ENCODE peak calls at places on chromosomes 5 and 9, in four cellular contexts. G is endodermal cell, E is Peyer's patch, J is neuronal stem cell. H is an unnamed sample. For H3K9me3, the result is how much of the 10 kb centered on the place peaks cover.

GRCh38 chr5:177455036-177455660 is 8.5 kb downstream of the PRR7 start:
- DNase-seq in G (peak), E (peak), J (peak), H (no peak)

GRCh38 chr9:113577525-113578261 is 114.2 kb downstream of the RGS3 start:
- DNase-seq in G (no peak), E (no peak), J (no peak), H (no peak)

GRCh38 chr5:54217826-54218503 is 92.4 kb downstream of the ARL15 start:
- DNase-seq in G (peak), E (no peak), J (peak), H (peak)

GRCh38 chr5:139299477-139299876 is 5.9 kb downstream of the MATR3 start:
- DNase-seq in G (peak), E (no peak), J (no peak), H (no peak)

GRCh38 chr9:114213566-114213965 is 58.2 kb downstream of the COL27A1 start:
- DNase-seq in G (no peak), E (no peak), J (no peak), H (no peak)

GRCh38 chr9:133331641-133332380 is 4.2 kb downstream of the SURF6 start:
- DNase-seq in G (no peak), E (no peak), J (no peak), H (no peak)

GRCh38 chr9:70519912-70520724 is 105.7 kb upstream of the KLF9 start:
- DNase-seq in G (no peak), E (no peak), J (no peak), H (no peak)

GRCh38 chr5:68352166-68352565 is 136.6 kb downstream of the PIK3R1 start:
- DNase-seq in G (no peak), E (no peak), J (no peak), H (no peak)

GRCh38 chr5:157269165-157269671 is 3.3 kb downstream of the CYFIP2 start:
- DNase-seq in G (peak), E (peak), J (no peak), H (no peak)

GRCh38 chr5:131814990-131815389 is 18.2 kb upstream of the FNIP1 start:
- DNase-seq in G (no peak), E (no peak), J (no peak), H (peak)

GRCh38 chr5:141783599-141784296 is 94.5 kb downstream of the PCDH1 start:
- DNase-seq in G (peak), E (no peak), J (no peak), H (no peak)

GRCh38 chr5:173513521-173513991 is 102.9 kb downstream of the BOD1 start:
- DNase-seq in G (no peak), E (no peak), J (no peak), H (no peak)

GRCh38 chr9:130140701-130141100 is 31.5 kb upstream of the NCS1 start:
- DNase-seq in G (no peak), E (no peak), J (no peak), H (no peak)

GRCh38 chr5:2727620-2728019 is 23.9 kb downstream of the IRX2 start:
- DNase-seq in G (peak), E (no peak), J (no peak), H (no peak)

GRCh38 chr9:2427016-2427891 is 194.3 kb upstream of the VLDLR start:
- DNase-seq in G (no peak), E (no peak), J (no peak), H (no peak)

GRCh38 chr5:91223886-91224285 is 159.2 kb downstream of the ARRDC3 start:
- DNase-seq in G (no peak), E (no peak), J (no peak), H (no peak)

GRCh38 chr5:145463634-145464033 is 371.5 kb downstream of the PRELID2 start:
- DNase-seq in G (no peak), E (no peak), J (no peak), H (no peak)

GRCh38 chr5:82164957-82165698 is 113.0 kb downstream of the RPS23 start:
- DNase-seq in G (peak), E (no peak), J (no peak), H (no peak)

GRCh38 chr9:131116281-131117101 is 8.9 kb upstream of the NUP214 start:
- DNase-seq in G (no peak), E (no peak), J (no peak), H (no peak)

GRCh38 chr5:76737846-76738245 is 21.9 kb downstream of the F2R start:
- DNase-seq in G (no peak), E (no peak), J (no peak), H (no peak)

GRCh38 chr9:4048441-4048840 is 251.4 kb downstream of the GLIS3 start:
- DNase-seq in G (no peak), E (no peak), J (no peak), H (peak)

GRCh38 chr9:33388110-33388994 is 14.0 kb downstream of the AQP7 start:
- DNase-seq in G (peak), E (no peak), J (no peak), H (no peak)

GRCh38 chr5:26439121-26439520 is 599.3 kb downstream of the CDH9 start:
- DNase-seq in G (no peak), E (no peak), J (no peak), H (no peak)

GRCh38 chr5:53133020-53133419 is 23.5 kb upstream of the MOCS2 start:
- DNase-seq in G (no peak), E (no peak), J (no peak), H (no peak)

GRCh38 chr5:2740051-2740848 is 11.2 kb downstream of the IRX2 start:
- DNase-seq in G (peak), E (no peak), J (no peak), H (no peak)

GRCh38 chr5:16809816-16810502 is 126.1 kb downstream of the MYO10 start:
- DNase-seq in G (no peak), E (no peak), J (no peak), H (peak)

GRCh38 chr5:89213584-89213983 is 330.6 kb upstream of the MEF2C start:
- DNase-seq in G (no peak), E (no peak), J (no peak), H (peak)

GRCh38 chr5:156628421-156628820 is 221.7 kb upstream of the PPP1R2B start:
- DNase-seq in G (no peak), E (no peak), J (no peak), H (no peak)

GRCh38 chr5:59275537-59276276 is 617.8 kb downstream of the PDE4D start:
- DNase-seq in G (peak), E (no peak), J (peak), H (no peak)

GRCh38 chr9:91761362-91761761 is 188.7 kb downstream of the ROR2 start:
- DNase-seq in G (peak), E (no peak), J (no peak), H (no peak)

GRCh38 chr5:93787598-93787997 is 46.2 kb upstream of the POU5F2 start:
- DNase-seq in G (no peak), E (no peak), J (no peak), H (no peak)

GRCh38 chr5:93789173-93790070 is 48.0 kb upstream of the POU5F2 start:
- DNase-seq in G (no peak), E (no peak), J (no peak), H (peak)

GRCh38 chr5:93782978-93783377 is 41.6 kb upstream of the POU5F2 start:
- DNase-seq in G (no peak), E (no peak), J (no peak), H (no peak)

GRCh38 chr5:93790401-93790800 is 49.0 kb upstream of the POU5F2 start:
- DNase-seq in G (no peak), E (no peak), J (no peak), H (no peak)

DNA sequence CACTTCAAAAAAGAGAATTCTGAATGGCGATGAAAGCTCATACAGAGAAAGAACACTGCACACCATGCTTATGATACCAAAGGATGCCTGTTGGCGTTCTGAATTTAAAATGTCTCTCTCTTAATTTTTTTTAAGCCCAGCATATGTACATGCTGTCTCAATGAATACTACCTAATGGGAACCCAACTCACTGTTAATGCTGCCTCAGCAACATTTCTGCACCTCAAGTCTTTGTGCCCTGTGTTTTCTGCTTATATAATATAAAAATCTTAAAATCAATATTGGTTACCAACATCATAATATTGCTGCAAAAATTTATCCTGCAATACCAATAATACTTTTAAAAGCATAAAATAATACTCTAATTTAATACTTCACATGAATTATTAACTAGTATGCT is 44.1 kb upstream of the POU5F2 start:
- DNase-seq in G (no peak), E (no peak), J (no peak), H (no peak)
- H3K4me3 ChIP-seq in G (no peak), E (no peak), J (no peak), H (no peak)

GRCh38 chr5:23457780-23458179 is 49.6 kb upstream of the PRDM9 start:
- DNase-seq in G (no peak), E (no peak), J (no peak), H (no peak)
- H3K9me3 ChIP-seq in G (under half), E (under half), J (under half), H (under half)

DNA sequence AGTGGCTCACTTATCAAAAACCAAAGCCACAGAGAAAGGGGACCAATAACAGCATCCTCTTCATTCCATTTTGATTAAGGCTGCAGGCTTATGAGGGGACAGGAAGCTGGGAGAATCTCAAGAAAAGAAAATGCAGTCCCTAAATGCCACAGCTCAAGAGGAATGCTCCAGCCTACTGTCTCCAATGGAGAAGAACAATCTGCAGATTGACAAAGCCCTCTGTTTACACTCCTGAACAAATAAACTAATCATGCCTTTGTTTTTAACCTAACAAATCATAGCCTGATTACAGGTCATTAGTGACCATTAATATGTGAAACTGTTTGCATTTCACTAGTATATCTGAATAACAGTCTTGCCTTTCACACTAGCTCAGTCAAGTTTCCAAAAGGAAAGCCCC is 26.5 kb downstream of the PPP2R2B start:
- DNase-seq in G (no peak), E (no peak), J (no peak), H (no peak)
- H3K27ac ChIP-seq in G (no peak), E (no peak), J (peak), H (no peak)

GRCh38 chr5:180648658-180649296 is 623 bp downstream of the FLT4 start:
- DNase-seq in G (peak), E (no peak), J (peak), H (no peak)
- H3K4me3 ChIP-seq in G (peak), E (peak), J (peak), H (no peak)

GRCh38 chr5:151038801-151039238 is 18.4 kb downstream of the GPX3 start:
- DNase-seq in G (no peak), E (no peak), J (no peak), H (no peak)
- H3K9me3 ChIP-seq in G (under half), E (under half), J (under half), H (under half)

DNA sequence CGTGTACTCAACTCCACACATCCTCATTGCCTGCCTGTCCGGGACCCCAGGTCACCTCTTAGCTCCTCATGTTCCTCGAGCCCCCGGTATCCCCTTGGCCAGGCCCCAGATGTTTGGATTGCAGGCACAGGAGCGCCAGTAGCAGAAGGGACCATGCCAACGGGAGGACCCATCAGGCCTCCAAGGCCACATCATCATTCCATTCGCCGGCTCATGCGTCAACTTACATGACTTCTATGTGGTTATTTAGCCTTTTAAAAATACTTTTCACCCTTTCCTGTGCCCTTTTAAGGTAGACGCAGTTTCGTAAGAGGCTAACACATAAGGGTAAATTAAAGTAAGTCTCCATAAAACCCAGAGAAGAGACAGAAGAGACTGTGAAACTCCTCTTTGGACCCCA is 237.5 kb upstream of the DAPK1 start:
- DNase-seq in G (no peak), E (no peak), J (no peak), H (no peak)
- H3K27ac ChIP-seq in G (no peak), E (no peak), J (no peak), H (no peak)

GRCh38 chr5:58073246-58073645 is 386.6 kb downstream of the PLK2 start:
- DNase-seq in G (no peak), E (no peak), J (no peak), H (no peak)

GRCh38 chr5:58074222-58074621 is 385.7 kb downstream of the PLK2 start:
- DNase-seq in G (no peak), E (no peak), J (no peak), H (no peak)

GRCh38 chr5:58071566-58071965 is 388.3 kb downstream of the PLK2 start:
- DNase-seq in G (peak), E (no peak), J (peak), H (no peak)

GRCh38 chr5:58074717-58075116 is 385.2 kb downstream of the PLK2 start:
- DNase-seq in G (no peak), E (no peak), J (no peak), H (no peak)

DNA sequence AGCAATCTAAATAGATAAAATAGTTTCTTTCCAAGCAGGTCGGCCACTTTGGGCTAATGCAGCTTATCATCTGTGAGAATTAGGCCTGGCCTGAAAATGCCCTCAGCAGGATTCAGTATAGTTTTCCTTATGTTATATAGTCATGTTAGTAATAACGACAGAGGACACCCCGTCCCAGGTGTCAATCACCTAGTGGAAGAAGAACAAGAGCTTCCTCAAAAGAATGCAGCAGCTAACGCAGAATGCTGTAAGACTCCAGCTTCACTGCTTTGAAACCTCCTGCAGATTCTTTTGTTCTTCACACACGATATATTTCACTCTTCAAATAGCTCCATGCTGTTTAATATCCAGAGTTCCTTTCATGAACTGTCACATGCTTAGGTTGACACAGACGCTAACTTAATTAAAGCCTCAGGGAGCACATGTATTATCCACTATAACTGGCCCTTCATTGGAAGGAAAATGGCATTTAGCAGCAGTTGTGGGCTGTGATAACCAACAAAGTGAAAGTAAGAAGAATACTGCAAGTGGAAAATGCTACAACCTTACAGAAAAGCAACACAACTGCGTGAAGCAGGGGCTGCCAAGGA is 387.6 kb downstream of the PLK2 start:
- DNase-seq in G (peak), E (no peak), J (peak), H (no peak)
- H3K4me3 ChIP-seq in G (peak), E (no peak), J (no peak), H (no peak)

GRCh38 chr9:111548623-111549022 is 23.6 kb downstream of the ZNF483 start:
- DNase-seq in G (no peak), E (no peak), J (no peak), H (no peak)

DNA sequence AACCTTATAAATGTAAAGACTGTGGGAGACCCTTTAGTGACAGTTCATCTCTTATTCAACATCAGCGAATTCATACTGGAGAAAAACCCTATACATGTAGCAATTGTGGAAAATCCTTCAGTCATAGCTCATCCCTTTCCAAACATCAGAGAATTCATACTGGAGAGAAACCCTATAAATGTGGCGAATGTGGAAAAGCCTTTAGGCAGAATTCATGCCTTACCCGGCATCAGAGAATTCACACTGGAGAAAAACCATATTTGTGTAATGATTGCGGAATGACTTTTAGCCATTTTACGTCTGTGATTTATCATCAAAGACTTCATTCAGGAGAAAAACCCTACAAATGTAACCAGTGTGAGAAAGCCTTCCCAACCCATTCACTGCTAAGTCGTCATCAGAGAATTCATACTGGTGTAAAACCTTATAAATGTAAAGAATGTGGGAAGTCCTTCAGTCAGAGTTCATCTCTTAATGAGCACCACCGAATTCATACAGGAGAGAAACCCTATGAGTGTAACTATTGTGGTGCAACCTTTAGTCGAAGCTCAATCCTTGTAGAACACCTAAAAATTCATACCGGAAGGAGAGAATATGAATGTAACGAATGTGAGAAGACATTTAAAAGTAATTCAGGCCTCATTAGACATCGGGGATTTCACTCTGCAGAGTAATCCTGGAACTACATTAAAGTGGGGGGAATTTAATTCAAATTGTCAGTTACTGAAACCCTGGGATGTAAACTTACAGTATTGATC is 17.7 kb downstream of the ZNF483 start:
- DNase-seq in G (no peak), E (no peak), J (no peak), H (no peak)
- H3K9me3 ChIP-seq in G (half or more), E (half or more), J (under half), H (under half)